ENCODE peak calls at places on chromosomes 7 and 10, in six cellular contexts. S, F, G, Y, V and H are unnamed samples.

GRCh38 chr10:102646610-102647432 is 2.5 kb downstream of the TRIM8 start:
- DNase-seq in S (no peak), F (no peak), G (no peak), Y (peak), V (peak), H (peak)

GRCh38 chr7:137933270-137934017 is 68.4 kb downstream of the CREB3L2 start:
- DNase-seq in S (no peak), F (no peak), G (peak), Y (no peak), V (no peak), H (peak)

GRCh38 chr10:3330687-3331086 is 158.1 kb upstream of the PITRM1 start:
- DNase-seq in S (no peak), F (no peak), G (no peak), Y (peak), V (peak), H (no peak)

GRCh38 chr7:70776627-70777101 is 355.3 kb upstream of the GALNT17 start:
- DNase-seq in S (no peak), F (no peak), G (no peak), Y (peak), V (peak), H (no peak)

GRCh38 chr7:78959471-78959870 is 494.0 kb downstream of the MAGI2 start:
- DNase-seq in S (no peak), F (no peak), G (no peak), Y (no peak), V (no peak), H (no peak)

GRCh38 chr10:92742331-92743228 is 52.8 kb downstream of the HHEX start:
- DNase-seq in S (no peak), F (no peak), G (no peak), Y (peak), V (no peak), H (no peak)

GRCh38 chr10:36188054-36188453 is 546.0 kb upstream of the FZD8 start:
- DNase-seq in S (no peak), F (no peak), G (no peak), Y (no peak), V (no peak), H (no peak)

GRCh38 chr7:118214833-118215182 is 9.7 kb upstream of the ANKRD7 start:
- DNase-seq in S (no peak), F (no peak), G (no peak), Y (no peak), V (no peak), H (no peak)

GRCh38 chr7:144100607-144101006 is 8.8 kb upstream of the OR2A2 start:
- DNase-seq in S (no peak), F (no peak), G (no peak), Y (no peak), V (no peak), H (no peak)

GRCh38 chr7:100122067-100122466 is 2.6 kb downstream of the CNPY4 start:
- DNase-seq in S (no peak), F (no peak), G (no peak), Y (no peak), V (peak), H (no peak)

GRCh38 chr7:78863248-78863647 is 590.2 kb downstream of the MAGI2 start:
- DNase-seq in S (no peak), F (no peak), G (no peak), Y (no peak), V (peak), H (no peak)

GRCh38 chr10:71638087-71638576 is 81.4 kb downstream of the C10orf105 start:
- DNase-seq in S (no peak), F (no peak), G (no peak), Y (no peak), V (no peak), H (peak)

GRCh38 chr10:126561499-126562208 is 108.8 kb downstream of the C10orf90 start:
- DNase-seq in S (no peak), F (no peak), G (no peak), Y (no peak), V (no peak), H (no peak)

GRCh38 chr10:24958701-24959392 is 6.4 kb upstream of the PRTFDC1 start:
- DNase-seq in S (no peak), F (no peak), G (no peak), Y (no peak), V (no peak), H (no peak)

GRCh38 chr7:32591938-32592337 is 96.6 kb downstream of the AVL9 start:
- DNase-seq in S (no peak), F (no peak), G (no peak), Y (no peak), V (no peak), H (no peak)

GRCh38 chr10:121525276-121526039 is 72.8 kb downstream of the FGFR2 start:
- DNase-seq in S (no peak), F (no peak), G (no peak), Y (no peak), V (peak), H (no peak)

GRCh38 chr7:94580601-94581000 is 71.0 kb downstream of the CASD1 start:
- DNase-seq in S (no peak), F (no peak), G (no peak), Y (no peak), V (no peak), H (no peak)

GRCh38 chr7:80225361-80225760 is 90.7 kb downstream of the GNAI1 start:
- DNase-seq in S (no peak), F (no peak), G (no peak), Y (no peak), V (peak), H (no peak)

GRCh38 chr10:97648557-97649404 is 8.3 kb downstream of the PI4K2A start:
- DNase-seq in S (no peak), F (peak), G (no peak), Y (peak), V (no peak), H (no peak)

GRCh38 chr10:95814011-95814727 is 58.2 kb downstream of the ENTPD1 start:
- DNase-seq in S (no peak), F (peak), G (no peak), Y (no peak), V (peak), H (peak)

GRCh38 chr7:14403587-14403986 is 414.1 kb upstream of the ETV1 start:
- DNase-seq in S (no peak), F (no peak), G (no peak), Y (no peak), V (no peak), H (no peak)

GRCh38 chr7:70557281-70557680 is 574.7 kb upstream of the GALNT17 start:
- DNase-seq in S (no peak), F (no peak), G (no peak), Y (no peak), V (no peak), H (no peak)

GRCh38 chr7:96321041-96321669 is 743 bp downstream of the SLC25A13 start:
- DNase-seq in S (peak), F (peak), G (peak), Y (peak), V (peak), H (peak)

GRCh38 chr10:128759174-128759573 is 633.0 kb upstream of the MKI67 start:
- DNase-seq in S (no peak), F (no peak), G (no peak), Y (no peak), V (no peak), H (no peak)

GRCh38 chr7:10121641-10122040 is 852.0 kb upstream of the PHF14 start:
- DNase-seq in S (no peak), F (no peak), G (peak), Y (no peak), V (no peak), H (no peak)

GRCh38 chr7:134701272-134701671 is 54.6 kb downstream of the BPGM start:
- DNase-seq in S (no peak), F (no peak), G (peak), Y (peak), V (no peak), H (no peak)
- TF ChIP-seq CTCF in S (no peak), F (peak), G (peak), Y (peak), V (no peak), H (peak)

GRCh38 chr10:43221419-43222293 is 45.2 kb downstream of the RASGEF1A start:
- DNase-seq in S (no peak), F (no peak), G (peak), Y (no peak), V (peak), H (peak)
- TF ChIP-seq CTCF in S (no peak), F (no peak), G (peak), Y (no peak), V (no peak), H (peak)

GRCh38 chr10:109852718-109853037 is 70.6 kb downstream of the XPNPEP1 start:
- DNase-seq in S (no peak), F (no peak), G (no peak), Y (no peak), V (no peak), H (no peak)
- TF ChIP-seq CTCF in S (no peak), F (no peak), G (no peak), Y (no peak), V (no peak), H (peak)

GRCh38 chr7:85567983-85568382 is 381.1 kb upstream of the SEMA3D start:
- DNase-seq in S (no peak), F (no peak), G (no peak), Y (peak), V (no peak), H (no peak)

DNA sequence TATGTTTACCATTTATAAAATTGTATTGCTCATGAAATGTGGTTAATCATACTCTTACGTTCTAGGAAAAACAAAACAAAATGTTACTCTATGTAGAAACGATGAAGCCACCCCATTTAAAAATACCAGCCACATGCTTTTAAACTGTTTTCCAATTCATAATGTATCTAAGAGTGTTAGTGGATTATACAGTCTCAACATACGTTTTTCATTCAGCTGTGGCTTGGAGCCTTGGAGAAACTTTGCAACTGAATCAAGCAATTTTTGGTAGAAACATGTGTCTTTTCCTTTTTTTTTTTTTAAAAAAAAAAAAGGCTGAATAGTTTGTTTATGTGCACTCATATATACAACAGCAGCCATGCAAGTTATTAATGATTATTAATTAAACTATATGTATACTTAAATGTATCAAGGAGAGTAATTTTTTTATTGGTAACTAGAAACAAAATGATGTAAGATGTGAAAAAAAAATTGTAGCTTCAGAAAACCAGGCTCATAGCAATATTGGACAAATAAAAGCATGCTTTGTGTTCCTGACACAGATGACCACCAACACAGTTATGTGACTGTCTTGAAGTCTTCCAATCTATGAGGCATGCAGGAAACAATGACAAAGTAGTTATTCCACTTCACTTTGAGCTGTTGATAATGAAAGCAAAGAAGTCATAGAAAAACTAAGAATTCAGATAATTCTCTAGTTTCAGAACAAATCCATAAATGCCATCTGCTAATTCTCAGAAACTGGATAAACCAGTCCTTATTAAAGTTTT is 378.2 kb upstream of the SEMA3D start:
- DNase-seq in S (no peak), F (no peak), G (no peak), Y (no peak), V (no peak), H (no peak)
- TF ChIP-seq CTCF in S (no peak), F (no peak), G (no peak), Y (no peak), V (no peak), H (no peak)

GRCh38 chr7:2325028-2325625 is 10.9 kb upstream of the SNX8 start:
- DNase-seq in S (no peak), F (no peak), G (no peak), Y (no peak), V (no peak), H (no peak)

GRCh38 chr7:2315787-2316186 is 1.5 kb upstream of the SNX8 start:
- DNase-seq in S (no peak), F (no peak), G (no peak), Y (no peak), V (no peak), H (no peak)

GRCh38 chr7:2317556-2318293 is 3.5 kb upstream of the SNX8 start:
- DNase-seq in S (no peak), F (no peak), G (no peak), Y (no peak), V (no peak), H (no peak)

GRCh38 chr7:2316578-2316977 is 2.3 kb upstream of the SNX8 start:
- DNase-seq in S (no peak), F (no peak), G (no peak), Y (no peak), V (no peak), H (no peak)

DNA sequence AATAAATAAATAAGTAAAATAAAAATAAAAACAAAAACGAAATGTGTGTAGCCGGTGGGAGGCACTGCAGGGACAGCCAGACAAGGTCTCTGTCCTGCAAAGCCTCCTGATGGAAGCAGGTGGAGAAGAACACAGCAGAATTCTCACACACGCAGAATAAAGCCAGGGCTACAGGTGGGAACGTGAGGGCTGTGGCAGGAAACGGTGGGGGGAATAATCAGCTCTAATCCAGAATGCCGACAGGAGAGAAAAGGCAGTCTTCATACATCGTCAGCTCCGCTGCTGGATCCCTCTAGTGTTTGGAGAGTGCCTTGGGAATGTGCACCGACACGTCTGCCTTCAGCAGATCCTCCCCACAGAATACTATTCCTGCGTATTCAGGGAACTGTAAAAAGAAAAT is 6.8 kb upstream of the SNX8 start:
- DNase-seq in S (no peak), F (no peak), G (no peak), Y (no peak), V (no peak), H (no peak)
- TF ChIP-seq CTCF in S (no peak), F (peak), G (no peak), Y (no peak), V (no peak), H (no peak)

GRCh38 chr10:115706482-115707076 is 566.4 kb downstream of the GFRA1 start:
- DNase-seq in S (no peak), F (peak), G (no peak), Y (peak), V (no peak), H (no peak)
- TF ChIP-seq CTCF in S (peak), F (peak), G (peak), Y (peak), V (no peak), H (peak)

DNA sequence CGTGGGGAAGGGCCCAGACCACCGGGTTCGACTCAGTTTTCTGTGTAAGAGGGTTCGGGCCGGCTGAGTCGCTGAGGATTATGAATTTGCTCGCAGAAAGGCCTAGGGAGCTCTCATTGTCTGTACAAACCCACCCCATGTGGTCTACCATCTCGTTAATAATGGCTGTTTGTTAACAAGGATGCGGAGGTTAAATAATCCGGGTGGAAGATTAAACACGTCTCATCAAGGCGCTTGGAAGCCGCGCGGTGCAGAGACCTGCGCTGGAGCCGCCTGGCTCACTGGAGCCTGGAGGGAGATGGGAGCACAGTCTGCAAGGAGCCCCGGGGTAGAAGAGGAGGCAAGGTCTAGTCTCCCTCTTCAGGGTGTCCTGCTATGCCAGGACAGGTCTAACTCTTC is 10.3 kb downstream of the EVX1 start:
- DNase-seq in S (no peak), F (no peak), G (no peak), Y (no peak), V (no peak), H (no peak)
- TF ChIP-seq CTCF in S (no peak), F (no peak), G (no peak), Y (no peak), V (no peak), H (no peak)

DNA sequence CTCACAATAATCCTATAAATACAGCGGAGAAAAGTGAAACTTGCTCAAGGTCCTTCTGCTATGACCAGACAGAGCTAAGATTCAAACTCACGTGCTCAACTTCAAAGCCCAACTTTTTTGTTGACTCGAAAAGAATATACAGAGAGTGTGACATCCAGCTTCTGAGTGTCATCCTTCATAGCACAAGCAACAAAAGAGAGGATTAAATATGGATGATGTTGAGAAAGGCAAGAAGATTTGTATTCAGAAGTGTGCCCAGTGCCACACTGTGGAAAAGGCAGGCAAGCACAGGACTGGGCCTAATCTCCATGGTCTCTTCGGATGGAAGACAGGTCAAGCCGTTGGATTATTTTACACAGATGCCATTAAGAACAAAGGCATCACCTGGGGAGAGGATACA is 2.1 kb upstream of the FAM3C start:
- DNase-seq in S (no peak), F (no peak), G (peak), Y (no peak), V (no peak), H (no peak)
- TF ChIP-seq CTCF in S (no peak), F (no peak), G (peak), Y (no peak), V (no peak), H (no peak)

GRCh38 chr7:22854158-22855048 is 31.8 kb upstream of the TOMM7 start:
- DNase-seq in S (peak), F (peak), G (peak), Y (peak), V (peak), H (peak)
- TF ChIP-seq CTCF in S (peak), F (no peak), G (no peak), Y (no peak), V (no peak), H (peak)

DNA sequence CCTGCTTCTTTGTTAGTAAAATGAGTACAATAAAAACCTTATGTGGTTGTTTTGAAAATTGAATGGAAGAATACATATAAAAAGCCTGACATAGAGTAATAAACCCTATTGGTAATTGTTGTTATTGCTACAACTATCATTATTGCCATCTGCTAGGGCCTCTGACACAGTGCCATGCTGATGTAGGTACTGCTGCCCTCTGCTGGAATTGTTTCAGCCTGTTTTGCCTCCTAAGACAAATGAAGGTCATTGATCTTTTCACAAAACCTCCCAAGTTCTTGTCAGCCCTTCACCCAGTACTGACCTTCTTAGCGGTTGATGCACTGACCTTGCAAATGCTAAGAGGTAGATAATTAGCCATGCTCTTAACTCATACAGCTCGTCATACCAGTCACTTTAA is 975.3 kb downstream of the SORCS1 start:
- DNase-seq in S (no peak), F (no peak), G (peak), Y (peak), V (peak), H (no peak)
- TF ChIP-seq CTCF in S (no peak), F (peak), G (peak), Y (peak), V (no peak), H (no peak)